ENCODE peak calls at places on chromosome 7, in ten cellular contexts. P is neural progenitor cell, W is fibroblast of lung, Y is cardiac muscle cell, T is lower lobe of right lung, H is right lobe of liver, G is Peyer's patch, F is tibial artery, V is RWPE2, A is left lung. J is an unnamed sample. For H3K4me1, the result is how much of the 10 kb centered on the place peaks cover.

GRCh38 chr7:123275036-123275753 is 75.4 kb upstream of the SLC13A1 start:
- DNase-seq in T (no peak), F (no peak), G (no peak), H (no peak), V (no peak), P (no peak), W (peak), Y (no peak), A (no peak), J (no peak)

GRCh38 chr7:64602518-64602917 is 39.6 kb upstream of the ZNF680 start:
- DNase-seq in F (no peak), T (no peak), V (no peak), P (no peak), A (no peak), Y (no peak), W (peak), G (no peak), H (no peak), J (no peak)

GRCh38 chr7:20441886-20442505 is 111.3 kb downstream of the ITGB8 start:
- DNase-seq in A (no peak), T (no peak), V (no peak), P (no peak), W (no peak), F (no peak), Y (no peak), H (no peak), G (no peak), J (no peak)

GRCh38 chr7:47377741-47378140 is 204.2 kb downstream of the TNS3 start:
- DNase-seq in Y (no peak), G (no peak), F (no peak), H (no peak), A (no peak), W (no peak), V (no peak), P (no peak), T (no peak), J (no peak)

GRCh38 chr7:130288829-130289228 is 4.1 kb upstream of the CPA4 start:
- DNase-seq in W (no peak), P (no peak), G (no peak), A (no peak), H (no peak), V (no peak), Y (no peak), T (no peak), F (no peak), J (no peak)

GRCh38 chr7:6628045-6628444 is 9.1 kb upstream of the ZNF316 start:
- DNase-seq in P (no peak), G (no peak), T (no peak), W (no peak), Y (no peak), H (no peak), A (no peak), V (no peak), F (no peak), J (no peak)

GRCh38 chr7:141128506-141128905 is 54.6 kb downstream of the TMEM178B start:
- DNase-seq in A (no peak), W (no peak), F (no peak), T (no peak), H (no peak), G (no peak), P (no peak), Y (no peak), V (no peak), J (no peak)

GRCh38 chr7:94660006-94660405 is 4.1 kb upstream of the SGCE start:
- DNase-seq in A (no peak), V (no peak), G (no peak), Y (no peak), H (no peak), T (no peak), P (no peak), W (no peak), F (no peak), J (no peak)

GRCh38 chr7:110283056-110283455 is 807.9 kb upstream of the LRRN3 start:
- DNase-seq in G (no peak), W (no peak), A (no peak), P (no peak), H (no peak), F (no peak), T (no peak), Y (no peak), V (no peak), J (no peak)

GRCh38 chr7:96303105-96303685 is 18.7 kb downstream of the SLC25A13 start:
- DNase-seq in F (no peak), A (no peak), G (no peak), P (no peak), Y (no peak), W (no peak), H (no peak), T (no peak), V (no peak), J (no peak)

GRCh38 chr7:45657890-45658715 is 83.9 kb downstream of the ADCY1 start:
- DNase-seq in Y (no peak), H (no peak), W (no peak), V (no peak), P (no peak), F (no peak), T (no peak), G (no peak), A (no peak), J (no peak)

GRCh38 chr7:123763191-123763661 is 14.4 kb upstream of the WASL start:
- DNase-seq in A (peak), W (no peak), Y (no peak), F (no peak), P (no peak), V (no peak), G (no peak), T (no peak), H (no peak), J (no peak)

GRCh38 chr7:24756545-24756988 is 697 bp downstream of the GSDME start:
- DNase-seq in W (no peak), F (peak), A (no peak), H (no peak), G (no peak), Y (peak), P (no peak), T (no peak), V (no peak), J (no peak)

GRCh38 chr7:102286237-102287081 is at the start of gene SH2B2:
- DNase-seq in V (no peak), T (peak), A (peak), Y (peak), G (peak), W (peak), F (peak), P (peak), H (peak), J (peak)

GRCh38 chr7:69025249-69025648 is 573.0 kb upstream of the AUTS2 start:
- DNase-seq in V (no peak), G (no peak), H (no peak), P (no peak), A (no peak), T (no peak), F (no peak), Y (no peak), W (no peak), J (no peak)

GRCh38 chr7:43766564-43766963 is 8.1 kb downstream of the BLVRA start:
- DNase-seq in G (no peak), V (no peak), P (peak), T (no peak), H (no peak), F (no peak), W (no peak), A (no peak), Y (peak), J (no peak)

GRCh38 chr7:116733924-116734591 is 62.1 kb downstream of the MET start:
- DNase-seq in F (no peak), A (no peak), T (no peak), W (no peak), Y (no peak), V (no peak), P (no peak), H (no peak), G (no peak), J (no peak)

GRCh38 chr7:131500357-131500756 is 56.1 kb downstream of the PODXL start:
- DNase-seq in Y (no peak), P (no peak), V (no peak), H (no peak), G (no peak), A (no peak), W (no peak), T (no peak), F (no peak), J (no peak)

GRCh38 chr7:39950473-39951155 is 558 bp downstream of the CDK13 start:
- DNase-seq in F (peak), H (peak), W (peak), V (peak), T (peak), Y (peak), A (peak), P (peak), G (no peak), J (peak)

GRCh38 chr7:16433568-16434122 is 12.3 kb upstream of the CRPPA start:
- DNase-seq in H (no peak), W (no peak), Y (no peak), T (no peak), P (no peak), F (no peak), G (no peak), A (no peak), V (no peak), J (no peak)

GRCh38 chr7:81618400-81619014 is 151.3 kb downstream of the HGF start:
- DNase-seq in H (no peak), F (no peak), Y (no peak), W (peak), G (no peak), T (no peak), P (no peak), V (no peak), A (no peak), J (no peak)

GRCh38 chr7:90839892-90840291 is 243.8 kb downstream of the CDK14 start:
- DNase-seq in W (no peak), G (no peak), P (no peak), F (no peak), T (no peak), V (no peak), Y (no peak), H (no peak), A (no peak), J (no peak)

GRCh38 chr7:36096460-36097095 is 56.5 kb upstream of the EEPD1 start:
- DNase-seq in P (no peak), W (no peak), V (no peak), H (no peak), T (no peak), A (no peak), G (no peak), Y (peak), F (no peak), J (no peak)

GRCh38 chr7:139647812-139648616 is 124.5 kb downstream of the CLEC2L start:
- DNase-seq in W (peak), P (no peak), A (no peak), F (no peak), G (no peak), V (no peak), Y (no peak), T (no peak), H (no peak), J (no peak)

GRCh38 chr7:159088016-159088865 is 56.4 kb downstream of the VIPR2 start:
- DNase-seq in A (no peak), Y (no peak), W (no peak), T (no peak), H (peak), P (no peak), G (peak), F (no peak), V (peak), J (no peak)

GRCh38 chr7:98418636-98419315 is 17.9 kb upstream of the BAIAP2L1 start:
- DNase-seq in W (peak), P (no peak), G (peak), H (peak), A (no peak), F (no peak), T (no peak), V (peak), Y (no peak), J (peak)

GRCh38 chr7:37211097-37211496 is 237.6 kb downstream of the ELMO1 start:
- DNase-seq in W (peak), T (no peak), A (no peak), H (no peak), G (no peak), Y (no peak), V (no peak), F (peak), P (no peak), J (no peak)

GRCh38 chr7:15837627-15838026 is 151.1 kb upstream of the MEOX2 start:
- DNase-seq in H (no peak), T (no peak), A (no peak), W (no peak), P (no peak), F (peak), G (no peak), Y (no peak), V (no peak), J (no peak)

GRCh38 chr7:99825451-99825850 is 2.4 kb upstream of the CYP3A43 start:
- DNase-seq in A (no peak), H (no peak), G (no peak), T (no peak), Y (no peak), V (no peak), P (no peak), W (no peak), F (no peak), J (no peak)
- H3K4me1 ChIP-seq in A (under half), H (under half), G (under half), T (under half), Y (under half), V (under half), P (under half), W (under half), F (under half), J (under half)

DNA sequence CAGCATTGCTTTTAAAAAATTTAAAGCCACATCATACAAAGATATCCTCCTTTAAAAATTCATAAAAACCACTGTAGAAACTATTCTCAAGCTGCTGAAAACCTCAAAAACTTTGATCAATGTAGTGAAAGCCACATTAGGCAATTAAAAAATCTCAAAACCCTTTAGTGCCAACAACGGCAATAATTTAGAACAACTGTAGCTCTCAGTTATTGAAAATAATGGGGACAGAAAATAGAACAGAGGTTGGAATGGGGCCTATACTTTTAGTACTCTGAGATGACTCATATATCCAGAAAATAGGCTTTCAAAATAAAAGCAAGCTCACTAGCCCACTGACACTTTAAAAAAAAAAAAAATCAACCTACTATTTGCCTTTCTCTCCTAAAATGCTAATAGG is 87.5 kb downstream of the GSAP start:
- DNase-seq in F (no peak), G (no peak), A (no peak), W (peak), Y (no peak), T (no peak), H (no peak), P (no peak), V (no peak), J (no peak)
- H3K4me1 ChIP-seq in F (under half), G (under half), A (under half), W (under half), Y (under half), T (half or more), H (under half), P (under half), V (under half), J (under half)

GRCh38 chr7:2633538-2634264 is 1.9 kb downstream of the TTYH3 start:
- DNase-seq in V (no peak), F (peak), Y (no peak), T (no peak), A (no peak), W (peak), G (no peak), P (no peak), H (no peak), J (no peak)
- H3K4me1 ChIP-seq in V (under half), F (half or more), Y (under half), T (half or more), A (under half), W (under half), G (under half), P (under half), H (half or more), J (under half)

DNA sequence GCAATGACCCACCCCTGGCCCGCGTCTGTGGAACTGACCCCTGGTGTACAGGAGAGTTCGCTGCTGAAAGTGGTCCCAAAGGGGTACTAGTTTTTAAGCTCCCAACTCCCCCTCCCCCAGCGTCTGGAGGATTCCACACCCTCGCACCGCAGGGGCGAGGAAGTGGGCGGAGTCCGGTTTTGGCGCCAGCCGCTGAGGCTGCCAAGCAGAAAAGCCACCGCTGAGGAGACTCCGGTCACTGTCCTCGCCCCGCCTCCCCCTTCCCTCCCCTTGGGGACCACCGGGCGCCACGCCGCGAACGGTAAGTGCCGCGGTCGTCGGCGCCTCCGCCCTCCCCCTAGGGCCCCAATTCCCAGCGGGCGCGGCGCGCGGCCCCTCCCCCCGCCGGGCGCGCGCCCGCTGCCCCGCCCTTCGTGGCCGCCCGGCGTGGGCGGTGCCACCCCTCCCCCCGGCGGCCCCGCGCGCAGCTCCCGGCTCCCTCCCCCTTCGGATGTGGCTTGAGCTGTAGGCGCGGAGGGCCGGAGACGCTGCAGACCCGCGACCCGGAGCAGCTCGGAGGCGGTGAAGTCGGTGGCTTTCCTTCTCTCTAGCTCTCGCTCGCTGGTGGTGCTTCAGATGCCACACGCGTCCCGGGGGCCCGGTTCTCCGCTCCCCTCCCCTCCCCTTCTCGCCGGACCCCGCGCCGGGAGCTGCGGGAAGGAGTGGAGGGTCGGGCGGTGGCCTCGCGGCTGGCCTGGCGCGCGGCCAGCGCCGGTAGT is at the start of gene CBX3:
- DNase-seq in A (peak), V (peak), T (peak), H (peak), P (peak), Y (peak), F (peak), W (peak), G (peak), J (peak)
- H3K4me1 ChIP-seq in A (under half), V (under half), T (under half), H (under half), P (under half), Y (under half), F (under half), W (under half), G (under half), J (half or more)

J was measured in CD4-positive, CD25-positive, alpha-beta regulatory T cell.